ENCODE peak calls at places on chromosomes 1 and 21, in eight cellular contexts. R, D, B, F, V, I, A and T are unnamed samples.

GRCh38 chr1:166603296-166603695 is 236.0 kb upstream of the POGK start:
- DNase-seq in R (no peak), D (no peak), B (no peak), F (no peak), V (no peak), I (no peak), A (no peak), T (no peak)

GRCh38 chr1:62314951-62315350 is 4.3 kb downstream of the KANK4 start:
- DNase-seq in R (no peak), D (no peak), B (no peak), F (no peak), V (no peak), I (no peak), A (no peak), T (no peak)

GRCh38 chr1:186662752-186663151 is 17.5 kb downstream of the PTGS2 start:
- DNase-seq in R (no peak), D (no peak), B (no peak), F (no peak), V (no peak), I (no peak), A (no peak), T (no peak)

GRCh38 chr1:238063454-238063853 is 172.7 kb upstream of the ZP4 start:
- DNase-seq in R (no peak), D (no peak), B (no peak), F (no peak), V (no peak), I (no peak), A (no peak), T (no peak)

GRCh38 chr1:15609631-15610030 is 7.6 kb upstream of the DDI2 start:
- DNase-seq in R (no peak), D (no peak), B (no peak), F (no peak), V (no peak), I (no peak), A (no peak), T (no peak)

GRCh38 chr1:24850353-24850905 is 79.6 kb downstream of the RUNX3 start:
- DNase-seq in R (no peak), D (no peak), B (no peak), F (no peak), V (no peak), I (no peak), A (no peak), T (no peak)

GRCh38 chr1:228867951-228868730 is 132.9 kb downstream of the RHOU start:
- DNase-seq in R (peak; percentile 92), D (no peak), B (no peak), F (no peak), V (no peak), I (no peak), A (no peak), T (no peak)

GRCh38 chr1:21585037-21585436 is 75.8 kb downstream of the ALPL start:
- DNase-seq in R (no peak), D (no peak), B (no peak), F (no peak), V (no peak), I (no peak), A (no peak), T (no peak)

GRCh38 chr1:214280386-214281029 is 451 bp upstream of the SMYD2 start:
- DNase-seq in R (no peak), D (no peak), B (peak; percentile 52), F (peak; percentile 41), V (peak; percentile 36), I (no peak), A (no peak), T (no peak)

GRCh38 chr1:46011121-46011695 is 121.2 kb downstream of the PIK3R3 start:
- DNase-seq in R (no peak), D (no peak), B (no peak), F (peak; percentile 15), V (no peak), I (no peak), A (no peak), T (no peak)

GRCh38 chr1:205141236-205142104 is 19.7 kb upstream of the RBBP5 start:
- DNase-seq in R (peak; percentile 94), D (peak; percentile 56), B (peak; percentile 80), F (peak; percentile 72), V (peak; percentile 76), I (peak; percentile 80), A (peak; percentile 55), T (no peak)

GRCh38 chr1:65148548-65149390 is 766 bp downstream of the AK4 start:
- DNase-seq in R (peak; percentile 95), D (peak; percentile 53), B (peak; percentile 17), F (no peak), V (peak; percentile 38), I (peak; percentile 76), A (no peak), T (peak; percentile 89)

GRCh38 chr21:37356710-37357109 is 9.9 kb upstream of the DYRK1A start:
- DNase-seq in R (no peak), D (no peak), B (no peak), F (no peak), V (no peak), I (no peak), A (no peak), T (no peak)

GRCh38 chr1:27967884-27968466 is 8.2 kb downstream of the XKR8 start:
- DNase-seq in R (no peak), D (no peak), B (no peak), F (no peak), V (no peak), I (no peak), A (no peak), T (no peak)

GRCh38 chr1:98119793-98120192 is 199.0 kb upstream of the DPYD start:
- DNase-seq in R (no peak), D (no peak), B (peak; percentile 15), F (no peak), V (no peak), I (no peak), A (no peak), T (no peak)

GRCh38 chr1:1419812-1420653 is 1.0 kb downstream of the ANKRD65 start:
- DNase-seq in R (no peak), D (no peak), B (no peak), F (no peak), V (no peak), I (no peak), A (no peak), T (peak; percentile 94)

GRCh38 chr1:210816136-210816535 is 317.8 kb downstream of the KCNH1 start:
- DNase-seq in R (peak; percentile 29), D (no peak), B (no peak), F (no peak), V (no peak), I (no peak), A (no peak), T (no peak)

GRCh38 chr1:8020032-8020431 is 6.1 kb downstream of the ERRFI1 start:
- DNase-seq in R (no peak), D (no peak), B (no peak), F (no peak), V (no peak), I (no peak), A (no peak), T (no peak)

GRCh38 chr1:167805041-167805556 is 83.3 kb downstream of the MPZL1 start:
- DNase-seq in R (peak; percentile 79), D (no peak), B (no peak), F (no peak), V (no peak), I (no peak), A (no peak), T (no peak)

GRCh38 chr21:41961282-41961701 is 7.5 kb upstream of the C2CD2 start:
- DNase-seq in R (no peak), D (no peak), B (no peak), F (no peak), V (no peak), I (no peak), A (no peak), T (peak; percentile 54)

GRCh38 chr1:182842265-182842664 is 3.1 kb downstream of the DHX9 start:
- DNase-seq in R (no peak), D (no peak), B (no peak), F (no peak), V (no peak), I (no peak), A (no peak), T (no peak)

GRCh38 chr1:234611153-234611798 is 1.3 kb upstream of the IRF2BP2 start:
- DNase-seq in R (no peak), D (no peak), B (peak; percentile 32), F (peak; percentile 64), V (peak; percentile 71), I (no peak), A (no peak), T (no peak)

GRCh38 chr1:234613128-234613875 is 3.3 kb upstream of the IRF2BP2 start:
- DNase-seq in R (peak; percentile 21), D (no peak), B (no peak), F (no peak), V (no peak), I (no peak), A (no peak), T (no peak)

GRCh38 chr1:234611799-234612351 is 1.9 kb upstream of the IRF2BP2 start:
- DNase-seq in R (no peak), D (peak; percentile 81), B (no peak), F (no peak), V (no peak), I (peak; percentile 86), A (no peak), T (no peak)

GRCh38 chr1:234613992-234614584 is 4.1 kb upstream of the IRF2BP2 start:
- DNase-seq in R (no peak), D (no peak), B (no peak), F (no peak), V (no peak), I (no peak), A (no peak), T (no peak)

GRCh38 chr1:234612352-234613127 is 2.6 kb upstream of the IRF2BP2 start:
- DNase-seq in R (peak; percentile 98), D (peak; percentile 97), B (peak; percentile 38), F (peak; percentile 90), V (peak; percentile 96), I (peak; percentile 96), A (no peak), T (no peak)
- TF ChIP-seq CTCF in R (no peak), D (no peak), B (no peak), F (no peak), V (no peak), I (no peak), A (no peak), T (no peak)

DNA sequence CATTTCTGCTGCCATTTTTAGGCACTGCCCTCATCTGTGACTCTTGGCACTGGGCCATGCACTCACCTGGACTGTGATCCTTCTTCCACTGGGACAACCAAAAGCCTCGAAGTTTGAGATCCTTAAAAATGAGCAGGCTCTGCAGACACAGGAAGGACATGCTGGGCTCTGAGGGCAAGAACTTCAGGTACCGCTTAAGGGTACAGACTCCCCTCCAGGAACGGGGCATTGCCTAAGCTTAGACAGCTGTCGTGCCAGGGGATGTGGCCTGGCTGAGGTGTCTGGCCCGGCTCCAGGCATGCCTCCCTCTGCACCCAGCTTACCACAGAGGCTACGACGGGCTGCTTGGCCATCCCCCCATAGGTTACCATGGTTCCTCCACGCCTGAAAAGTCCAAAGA is 14.2 kb upstream of the SRSF4 start:
- DNase-seq in R (no peak), D (no peak), B (no peak), F (no peak), V (no peak), I (no peak), A (no peak), T (peak; percentile 47)
- TF ChIP-seq CTCF in R (no peak), D (no peak), B (no peak), F (no peak), V (no peak), I (no peak), A (no peak), T (no peak)

GRCh38 chr1:40363721-40364120 is 9.8 kb upstream of the SMAP2 start:
- DNase-seq in R (no peak), D (no peak), B (no peak), F (no peak), V (no peak), I (no peak), A (no peak), T (no peak)
- TF ChIP-seq CTCF in R (no peak), D (no peak), B (no peak), F (no peak), V (no peak), I (no peak), A (no peak), T (no peak)

GRCh38 chr1:17527036-17527914 is 12.2 kb upstream of the ARHGEF10L start:
- DNase-seq in R (no peak), D (no peak), B (no peak), F (no peak), V (no peak), I (no peak), A (no peak), T (no peak)
- TF ChIP-seq CTCF in R (no peak), D (no peak), B (no peak), F (no peak), V (no peak), I (no peak), A (no peak), T (no peak)